ENCODE peak calls at places on chromosomes 12 and 14, in five cellular contexts. B is AG04450, N is bronchial epithelial cell, I is fibroblast of pulmonary artery, V is endothelial cell. Y is an unnamed sample.
A peak's percentile ranks its signal among the peaks of the same experiment; 100 is the strongest.

GRCh38 chr14:88233915-88234314 is 89.2 kb downstream of the KCNK10 start:
- DNase-seq in B (no peak), N (peak; percentile 14), I (peak; percentile 9), V (peak; percentile 11), Y (no peak)

GRCh38 chr12:25972783-25973182 is 14.3 kb downstream of the RASSF8 start:
- DNase-seq in B (no peak), N (peak; percentile 55), I (peak; percentile 79), V (no peak), Y (no peak)

GRCh38 chr12:31687101-31687527 is 27.6 kb downstream of the ETFBKMT start:
- DNase-seq in B (no peak), N (no peak), I (no peak), V (no peak), Y (no peak)

GRCh38 chr12:56257491-56258067 is 605 bp downstream of the ANKRD52 start:
- DNase-seq in B (no peak), N (peak; percentile 44), I (no peak), V (peak; percentile 36), Y (peak; percentile 62)

GRCh38 chr14:105147701-105148603 is 20.6 kb downstream of the JAG2 start:
- DNase-seq in B (no peak), N (no peak), I (no peak), V (no peak), Y (peak; percentile 6)

GRCh38 chr14:72675126-72675525 is 218.8 kb downstream of the DPF3 start:
- DNase-seq in B (no peak), N (no peak), I (no peak), V (no peak), Y (no peak)

GRCh38 chr12:103986823-103987222 is 21.2 kb downstream of the TDG start:
- DNase-seq in B (peak; percentile 58), N (no peak), I (peak; percentile 31), V (no peak), Y (no peak)

GRCh38 chr12:132178314-132178713 is 34.1 kb downstream of the NOC4L start:
- DNase-seq in B (no peak), N (no peak), I (no peak), V (no peak), Y (no peak)

GRCh38 chr12:113996026-113996425 is 29.9 kb upstream of the RBM19 start:
- DNase-seq in B (no peak), N (no peak), I (no peak), V (peak; percentile 6), Y (no peak)

GRCh38 chr14:50082784-50083466 is 33.4 kb downstream of the VCPKMT start:
- DNase-seq in B (peak; percentile 50), N (peak; percentile 76), I (no peak), V (no peak), Y (no peak)

GRCh38 chr12:130992448-130992847 is 38.7 kb downstream of the ADGRD1 start:
- DNase-seq in B (no peak), N (no peak), I (no peak), V (no peak), Y (no peak)

GRCh38 chr12:92098594-92099370 is 46.9 kb downstream of the BTG1 start:
- DNase-seq in B (no peak), N (no peak), I (no peak), V (no peak), Y (no peak)

GRCh38 chr12:29831173-29831572 is 47.4 kb upstream of the TMTC1 start:
- DNase-seq in B (no peak), N (no peak), I (no peak), V (no peak), Y (no peak)

GRCh38 chr12:111438501-111438900 is 32.8 kb downstream of the SH2B3 start:
- DNase-seq in B (no peak), N (peak; percentile 84), I (peak; percentile 67), V (peak; percentile 4), Y (no peak)

GRCh38 chr14:41605550-41606248 is 977 bp upstream of the LRFN5 start:
- DNase-seq in B (no peak), N (no peak), I (peak; percentile 67), V (peak; percentile 53), Y (peak; percentile 53)

GRCh38 chr12:64666054-64666914 is 56.0 kb downstream of the RASSF3 start:
- DNase-seq in B (no peak), N (peak; percentile 15), I (peak; percentile 32), V (no peak), Y (no peak)

GRCh38 chr12:6269986-6270385 is 40.5 kb upstream of the PLEKHG6 start:
- DNase-seq in B (no peak), N (no peak), I (no peak), V (no peak), Y (no peak)

GRCh38 chr12:109764123-109764522 is 50.5 kb downstream of the FAM222A start:
- DNase-seq in B (no peak), N (no peak), I (no peak), V (no peak), Y (peak; percentile 2)

GRCh38 chr14:74855945-74856344 is 20.0 kb downstream of the PROX2 start:
- DNase-seq in B (no peak), N (no peak), I (no peak), V (no peak), Y (no peak)

GRCh38 chr12:14841761-14842160 is 1.6 kb downstream of the ART4 start:
- DNase-seq in B (no peak), N (peak; percentile 83), I (peak; percentile 83), V (no peak), Y (no peak)

GRCh38 chr14:92600318-92601053 is 86.9 kb downstream of the RIN3 start:
- DNase-seq in B (no peak), N (peak; percentile 82), I (peak; percentile 80), V (no peak), Y (no peak)

GRCh38 chr14:42378274-42378673 is 771.6 kb downstream of the LRFN5 start:
- DNase-seq in B (no peak), N (no peak), I (no peak), V (no peak), Y (no peak)

GRCh38 chr14:86203843-86204242 is 673.9 kb downstream of the FLRT2 start:
- DNase-seq in B (no peak), N (no peak), I (no peak), V (no peak), Y (no peak)

GRCh38 chr12:67068773-67069450 is 200.2 kb upstream of the CAND1 start:
- DNase-seq in B (peak; percentile 1), N (peak; percentile 56), I (peak; percentile 25), V (peak; percentile 62), Y (peak; percentile 73)

GRCh38 chr12:67070604-67071003 is 198.6 kb upstream of the CAND1 start:
- DNase-seq in B (no peak), N (no peak), I (no peak), V (no peak), Y (no peak)

GRCh38 chr12:67070307-67070600 is 198.9 kb upstream of the CAND1 start:
- DNase-seq in B (no peak), N (no peak), I (no peak), V (no peak), Y (no peak)

GRCh38 chr12:67068204-67068731 is 200.9 kb upstream of the CAND1 start:
- DNase-seq in B (no peak), N (no peak), I (no peak), V (peak; percentile 19), Y (peak; percentile 46)

GRCh38 chr12:67069451-67070306 is 199.5 kb upstream of the CAND1 start:
- DNase-seq in B (no peak), N (peak; percentile 49), I (no peak), V (peak; percentile 57), Y (peak; percentile 73)
- TF ChIP-seq CTCF in B (no peak), N (peak; percentile 33), I (no peak), V (no peak), Y (no peak)

DNA sequence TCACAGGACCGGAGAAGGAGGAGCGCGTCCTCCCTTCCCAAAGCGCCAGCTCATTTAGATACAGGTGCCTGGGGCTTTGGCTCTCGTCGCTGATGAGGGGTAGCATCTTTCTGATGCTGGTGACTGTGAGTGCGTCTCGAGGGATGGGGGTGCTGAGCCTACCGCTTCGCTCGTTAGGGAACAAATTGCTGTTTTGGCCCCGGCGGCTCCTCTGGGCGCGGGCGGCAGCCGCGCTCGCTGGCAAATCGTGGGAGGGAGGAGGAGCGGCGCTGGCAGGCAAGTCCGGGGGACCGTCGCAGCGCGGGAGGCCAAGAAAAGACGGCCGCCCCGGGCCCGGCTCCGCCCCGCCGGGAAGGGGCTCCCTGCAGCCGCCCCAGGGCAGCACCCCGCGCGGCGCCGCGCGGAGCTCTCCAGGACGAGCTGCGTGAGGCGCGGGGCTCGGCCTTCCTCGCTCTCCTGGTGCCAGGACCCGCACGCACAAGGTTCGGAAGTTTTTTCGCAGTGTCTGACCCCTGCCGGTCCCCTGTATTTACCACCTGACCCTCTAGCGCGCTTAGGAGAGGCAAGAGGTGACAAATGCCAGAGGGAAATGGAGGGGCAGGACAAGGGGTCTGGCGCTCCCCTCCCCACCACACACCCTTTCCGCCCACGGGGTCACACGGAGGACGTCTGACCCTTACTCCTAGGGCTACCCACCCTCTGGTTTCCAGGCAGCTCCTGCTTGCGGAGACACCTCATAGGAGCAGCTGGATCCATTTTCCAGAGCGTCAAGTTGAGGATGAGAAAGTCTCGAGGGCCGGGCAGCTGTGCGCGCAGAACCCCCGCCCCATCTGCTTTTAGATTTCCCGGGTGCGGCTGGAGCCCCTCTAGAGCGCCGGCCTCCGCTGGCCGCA is 875 bp upstream of the KCNH3 start:
- DNase-seq in B (no peak), N (no peak), I (no peak), V (no peak), Y (peak; percentile 56)
- TF ChIP-seq CTCF in B (no peak), N (no peak), I (no peak), V (no peak), Y (no peak)

DNA sequence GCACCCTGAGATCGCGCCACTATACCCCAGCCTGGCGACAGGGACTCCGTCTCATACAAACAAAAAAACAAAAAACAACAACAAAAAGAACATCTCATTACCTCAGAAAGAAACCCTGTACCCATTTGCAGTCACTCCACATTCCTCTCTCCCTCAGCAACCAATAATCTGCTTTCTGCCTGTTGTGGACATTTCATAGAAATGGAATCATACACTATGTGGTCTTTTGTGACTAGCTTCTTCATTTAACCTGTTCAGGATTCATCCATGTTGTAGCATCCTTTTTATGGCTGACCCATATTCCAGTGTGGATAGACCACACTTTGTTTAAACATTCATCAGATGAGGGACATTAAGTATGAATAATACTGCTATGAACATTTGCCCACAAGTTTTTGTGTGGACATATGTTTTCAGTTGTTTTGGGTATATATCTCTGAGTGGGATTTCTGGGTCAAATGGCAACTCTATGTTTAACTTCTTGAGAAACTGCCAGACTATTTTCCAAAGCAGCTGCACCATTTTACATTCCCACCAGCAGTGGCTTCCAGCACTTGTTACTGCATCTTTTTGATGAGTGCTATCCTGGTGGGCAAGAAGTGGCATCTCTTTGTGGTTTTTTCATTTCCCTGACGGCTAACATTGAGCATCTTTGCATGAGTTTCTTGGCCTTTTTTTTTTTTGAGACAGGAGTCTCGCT is 5.9 kb upstream of the RCOR1 start:
- DNase-seq in B (peak; percentile 53), N (no peak), I (no peak), V (no peak), Y (no peak)
- TF ChIP-seq CTCF in B (peak; percentile 49), N (no peak), I (no peak), V (no peak), Y (no peak)

GRCh38 chr14:66568220-66568619 is 60.3 kb downstream of the GPHN start:
- DNase-seq in B (no peak), N (no peak), I (peak; percentile 14), V (no peak), Y (no peak)
- TF ChIP-seq CTCF in B (no peak), N (no peak), I (no peak), V (no peak), Y (no peak)